ENCODE peak calls at places on chromosomes 7 and 10, in ten cellular contexts. J is CD8-positive, alpha-beta T cell; K is lower lobe of right lung; U is heart left ventricle; W is foreskin keratinocyte; N is small intestine; X is BE2C; V is MM.1S; Y is adrenal gland; R is kidney epithelial cell. F is an unnamed sample.

GRCh38 chr7:130356760-130357611 is 12.4 kb downstream of the CPA5 start:
- DNase-seq in J (no peak), K (no peak), U (peak; percentile 47), W (peak; percentile 85), N (peak; percentile 19), X (no peak), V (no peak), Y (peak; percentile 88), R (peak; percentile 76), F (peak; percentile 26)

GRCh38 chr7:3267928-3268690 is 32.9 kb upstream of the SDK1 start:
- DNase-seq in J (no peak), K (no peak), U (no peak), W (peak; percentile 86), N (no peak), X (no peak), V (no peak), Y (no peak), R (peak; percentile 71), F (no peak)

GRCh38 chr10:63628526-63629362 is 107.5 kb downstream of the REEP3 start:
- DNase-seq in J (no peak), K (peak; percentile 65), U (peak; percentile 86), W (peak; percentile 50), N (peak; percentile 91), X (peak; percentile 81), V (peak; percentile 77), Y (peak; percentile 58), R (no peak), F (peak; percentile 68)

GRCh38 chr10:68516766-68517165 is 10.6 kb downstream of the SLC25A16 start:
- DNase-seq in J (no peak), K (no peak), U (no peak), W (no peak), N (no peak), X (no peak), V (no peak), Y (no peak), R (no peak), F (no peak)

GRCh38 chr10:50231515-50232260 is 19.6 kb downstream of the ASAH2 start:
- DNase-seq in J (no peak), K (no peak), U (no peak), W (no peak), N (no peak), X (no peak), V (no peak), Y (no peak), R (no peak), F (no peak)

GRCh38 chr10:80204193-80204714 is 1.1 kb downstream of the ANXA11 start:
- DNase-seq in J (no peak), K (peak; percentile 80), U (no peak), W (peak; percentile 26), N (peak; percentile 92), X (no peak), V (no peak), Y (no peak), R (no peak), F (peak; percentile 89)

GRCh38 chr7:127738859-127739258 is 86.9 kb downstream of the SND1 start:
- DNase-seq in J (no peak), K (no peak), U (no peak), W (no peak), N (no peak), X (no peak), V (no peak), Y (no peak), R (no peak), F (no peak)

GRCh38 chr10:61882621-61883375 is 18.7 kb upstream of the ARID5B start:
- DNase-seq in J (no peak), K (no peak), U (no peak), W (peak; percentile 40), N (no peak), X (no peak), V (no peak), Y (no peak), R (no peak), F (no peak)

GRCh38 chr10:126119591-126119990 is 223.2 kb downstream of the FANK1 start:
- DNase-seq in J (no peak), K (no peak), U (no peak), W (no peak), N (no peak), X (no peak), V (no peak), Y (peak; percentile 77), R (no peak), F (no peak)

GRCh38 chr7:16961650-16962049 is 79.9 kb upstream of the AGR3 start:
- DNase-seq in J (no peak), K (no peak), U (no peak), W (no peak), N (no peak), X (no peak), V (no peak), Y (no peak), R (no peak), F (no peak)

GRCh38 chr7:105352018-105352612 is 36.6 kb downstream of the SRPK2 start:
- DNase-seq in J (peak; percentile 78), K (peak; percentile 79), U (peak; percentile 76), W (peak; percentile 47), N (peak; percentile 64), X (no peak), V (peak; percentile 95), Y (peak; percentile 30), R (peak; percentile 43), F (peak; percentile 54)

GRCh38 chr7:30690011-30690410 is 7.8 kb upstream of the CRHR2 start:
- DNase-seq in J (no peak), K (no peak), U (no peak), W (no peak), N (no peak), X (no peak), V (no peak), Y (no peak), R (no peak), F (no peak)

GRCh38 chr7:30683839-30684238 is 1.6 kb upstream of the CRHR2 start:
- DNase-seq in J (no peak), K (no peak), U (peak; percentile 55), W (no peak), N (no peak), X (no peak), V (no peak), Y (no peak), R (no peak), F (no peak)

GRCh38 chr7:30684351-30684750 is 2.1 kb upstream of the CRHR2 start:
- DNase-seq in J (no peak), K (no peak), U (no peak), W (no peak), N (no peak), X (no peak), V (no peak), Y (no peak), R (no peak), F (no peak)

GRCh38 chr7:30688718-30689221 is 6.5 kb upstream of the CRHR2 start:
- DNase-seq in J (no peak), K (no peak), U (no peak), W (no peak), N (peak; percentile 24), X (no peak), V (no peak), Y (no peak), R (peak; percentile 5), F (peak; percentile 14)

DNA sequence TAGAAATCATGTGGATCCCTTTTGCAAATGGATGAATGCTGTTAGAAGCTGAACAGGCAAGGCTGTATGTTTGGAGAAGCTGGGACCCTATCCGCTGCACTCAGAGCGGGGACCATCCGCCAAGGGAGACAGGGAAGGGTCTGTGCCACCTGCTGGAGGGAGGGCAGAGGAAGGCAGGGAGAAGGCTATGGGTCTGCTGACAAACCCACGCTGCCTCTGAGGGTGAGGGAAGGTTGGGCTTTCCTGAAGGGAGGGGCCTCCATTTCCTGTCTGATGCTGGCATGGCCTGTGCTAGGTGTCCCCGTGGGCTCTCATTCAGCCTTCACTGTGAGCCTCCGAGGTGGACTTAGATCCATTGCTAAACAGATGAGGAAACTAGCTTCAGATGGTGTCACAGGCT is 5.3 kb upstream of the CRHR2 start:
- DNase-seq in J (no peak), K (no peak), U (no peak), W (no peak), N (no peak), X (no peak), V (no peak), Y (no peak), R (no peak), F (no peak)
- H3K27me3 ChIP-seq in J (no peaks in the 10 kb centered on the region), K (peaks cover 3% of the 10 kb centered on the region), U (peaks cover 1% of the 10 kb centered on the region), W (peaks cover 46% of the 10 kb centered on the region), N (peaks cover 6% of the 10 kb centered on the region), X (peaks cover 4% of the 10 kb centered on the region), V (no peaks in the 10 kb centered on the region), Y (peaks cover under 1% of the 10 kb centered on the region), R (peaks cover 32% of the 10 kb centered on the region), F (peaks cover 21% of the 10 kb centered on the region)

GRCh38 chr7:108001759-108002725 is 919 bp downstream of the LAMB1 start:
- DNase-seq in J (no peak), K (no peak), U (no peak), W (no peak), N (no peak), X (peak; percentile 84), V (no peak), Y (peak; percentile 24), R (no peak), F (peak; percentile 18)

GRCh38 chr7:107998660-107999480 is 4.1 kb downstream of the LAMB1 start:
- DNase-seq in J (no peak), K (no peak), U (no peak), W (no peak), N (no peak), X (no peak), V (no peak), Y (no peak), R (no peak), F (no peak)

GRCh38 chr7:108002726-108003590 is at the start of gene LAMB1:
- DNase-seq in J (no peak), K (peak; percentile 60), U (peak; percentile 84), W (no peak), N (peak; percentile 58), X (peak; percentile 87), V (no peak), Y (peak; percentile 69), R (no peak), F (peak; percentile 80)

GRCh38 chr7:107999814-108000560 is 3.0 kb downstream of the LAMB1 start:
- DNase-seq in J (no peak), K (no peak), U (no peak), W (no peak), N (no peak), X (no peak), V (no peak), Y (no peak), R (no peak), F (no peak)

GRCh38 chr7:108000875-108001758 is 1.8 kb downstream of the LAMB1 start:
- DNase-seq in J (no peak), K (peak; percentile 51), U (peak; percentile 58), W (no peak), N (peak; percentile 72), X (peak; percentile 78), V (no peak), Y (peak; percentile 52), R (no peak), F (peak; percentile 67)
- H3K27me3 ChIP-seq in J (peaks cover 28% of the 10 kb centered on the region), K (peaks cover 34% of the 10 kb centered on the region), U (no peaks in the 10 kb centered on the region), W (no peaks in the 10 kb centered on the region), N (no peaks in the 10 kb centered on the region), X (no peaks in the 10 kb centered on the region), V (peaks cover 3% of the 10 kb centered on the region), Y (peaks cover 8% of the 10 kb centered on the region), R (no peaks in the 10 kb centered on the region), F (peaks cover 14% of the 10 kb centered on the region)

GRCh38 chr7:44494960-44495359 is 4.5 kb upstream of the NUDCD3 start:
- DNase-seq in J (no peak), K (no peak), U (no peak), W (no peak), N (no peak), X (no peak), V (no peak), Y (no peak), R (no peak), F (no peak)
- H3K27me3 ChIP-seq in J (no peaks in the 10 kb centered on the region), K (peaks cover 5% of the 10 kb centered on the region), U (no peaks in the 10 kb centered on the region), W (no peaks in the 10 kb centered on the region), N (no peaks in the 10 kb centered on the region), X (peaks cover 20% of the 10 kb centered on the region), V (no peaks in the 10 kb centered on the region), Y (no peaks in the 10 kb centered on the region), R (no peaks in the 10 kb centered on the region), F (peaks cover 9% of the 10 kb centered on the region)

GRCh38 chr10:111532139-111532538 is 455.3 kb downstream of the ADRA2A start:
- DNase-seq in J (no peak), K (no peak), U (no peak), W (no peak), N (no peak), X (no peak), V (no peak), Y (no peak), R (no peak), F (no peak)
- H3K27me3 ChIP-seq in J (no peaks in the 10 kb centered on the region), K (no peaks in the 10 kb centered on the region), U (no peaks in the 10 kb centered on the region), W (no peaks in the 10 kb centered on the region), N (no peaks in the 10 kb centered on the region), X (no peaks in the 10 kb centered on the region), V (no peaks in the 10 kb centered on the region), Y (no peaks in the 10 kb centered on the region), R (no peaks in the 10 kb centered on the region), F (no peaks in the 10 kb centered on the region)